ENCODE peak calls at places on chromosomes 1 and 21, in four cellular contexts. P is lower lobe of right lung; U is AG09309; J is stimulated activated CD8-positive, alpha-beta memory T cell treated with anti-CD3 and anti-CD28 coated beads, Interleukin-15, amount 100 ng/mL, for 1 hour. S is an unnamed sample.

GRCh38 chr1:116986531-116987255 is 14.9 kb upstream of the CD101 start:
- DNase-seq in U (no peak), J (no peak), P (no peak), S (no peak)

GRCh38 chr1:1006305-1007159 is 6.6 kb upstream of the HES4 start:
- DNase-seq in U (no peak), P (peak), J (no peak), S (no peak)

GRCh38 chr1:221855156-221855555 is 113.3 kb upstream of the DUSP10 start:
- DNase-seq in P (no peak), J (no peak), U (no peak), S (no peak)

GRCh38 chr1:21292991-21293536 is 2.8 kb upstream of the ECE1 start:
- DNase-seq in P (no peak), J (no peak), U (no peak), S (no peak)

GRCh38 chr1:100799954-100800612 is 80.5 kb downstream of the VCAM1 start:
- DNase-seq in J (no peak), U (no peak), P (no peak), S (no peak)

GRCh38 chr1:152013664-152014237 is 20.1 kb upstream of the S100A10 start:
- DNase-seq in J (no peak), P (peak), U (no peak), S (no peak)

GRCh38 chr21:24011087-24011486 is 1596.2 kb downstream of the MRPL39 start:
- DNase-seq in P (no peak), J (no peak), U (no peak), S (no peak)

GRCh38 chr1:9294910-9295636 is 2.4 kb downstream of the SPSB1 start:
- DNase-seq in J (no peak), U (no peak), P (no peak), S (no peak)

GRCh38 chr1:237736372-237737029 is 154.2 kb downstream of the ZP4 start:
- DNase-seq in J (no peak), U (no peak), P (no peak), S (no peak)

GRCh38 chr1:12255918-12256317 is 26.1 kb downstream of the VPS13D start:
- DNase-seq in U (no peak), P (no peak), J (no peak), S (no peak)

GRCh38 chr1:174068000-174068399 is 45.8 kb upstream of the RC3H1 start:
- DNase-seq in U (no peak), J (no peak), P (no peak), S (no peak)

GRCh38 chr1:23809751-23810171 is 9.2 kb upstream of the GALE start:
- DNase-seq in J (peak), P (peak), U (no peak), S (no peak)

GRCh38 chr1:180233191-180234011 is 3.3 kb downstream of the LHX4 start:
- DNase-seq in J (no peak), P (no peak), U (no peak), S (no peak)

GRCh38 chr1:18852501-18852900 is 7.0 kb downstream of the TAS1R2 start:
- DNase-seq in J (no peak), P (no peak), U (no peak), S (no peak)

GRCh38 chr1:37325010-37325409 is 149.4 kb upstream of the ZC3H12A start:
- DNase-seq in P (no peak), U (no peak), J (no peak), S (no peak)

GRCh38 chr21:37208741-37209225 is 58.4 kb downstream of the VPS26C start:
- DNase-seq in J (no peak), P (no peak), U (no peak), S (no peak)

GRCh38 chr21:40765771-40766170 is 81.2 kb downstream of the DSCAM start:
- DNase-seq in P (no peak), J (no peak), U (no peak), S (no peak)

GRCh38 chr1:70818391-70818790 is 229.2 kb downstream of the PTGER3 start:
- DNase-seq in U (peak), P (no peak), J (no peak), S (no peak)

GRCh38 chr1:207089627-207090265 is 1.1 kb downstream of the C4BPB start:
- DNase-seq in J (no peak), U (no peak), P (no peak), S (no peak)

GRCh38 chr1:236733654-236734053 is 47.4 kb downstream of the ACTN2 start:
- DNase-seq in J (no peak), P (no peak), U (no peak), S (no peak)

GRCh38 chr1:3939242-3940080 is 39.4 kb upstream of the C1orf174 start:
- DNase-seq in U (no peak), P (no peak), J (no peak), S (no peak)

GRCh38 chr1:109482796-109483638 is 688 bp upstream of the ATXN7L2 start:
- DNase-seq in U (no peak), P (peak), J (no peak), S (no peak)

GRCh38 chr1:207214453-207214852 is 107.0 kb upstream of the CD55 start:
- DNase-seq in J (no peak), P (no peak), U (no peak), S (no peak)

GRCh38 chr1:218376722-218377121 is 31.6 kb downstream of the TGFB2 start:
- DNase-seq in P (no peak), J (no peak), U (no peak), S (no peak)

GRCh38 chr1:232213928-232214327 is 416.0 kb downstream of the SIPA1L2 start:
- DNase-seq in J (no peak), P (no peak), U (no peak), S (no peak)

GRCh38 chr1:147851149-147851548 is 51.4 kb upstream of the GJA8 start:
- DNase-seq in P (no peak), U (no peak), J (no peak), S (no peak)

S was measured in neuronal stem cell.